ENCODE peak calls at places on chromosomes 3 and 15, in seven cellular contexts. J is psoas muscle, G is neuronal stem cell, Q is IMR-90, W is right cardiac atrium, S is endodermal cell, R is pancreas. L is an unnamed sample.

GRCh38 chr15:86333819-86334218 is 254.1 kb downstream of the AGBL1 start:
- DNase-seq in J (no peak), S (no peak), R (no peak), G (no peak), W (no peak), Q (no peak), L (no peak)

GRCh38 chr3:24111711-24112110 is 166.6 kb downstream of the NR1D2 start:
- DNase-seq in S (no peak), R (no peak), Q (no peak), J (no peak), G (no peak), W (no peak), L (no peak)

GRCh38 chr3:18469775-18470174 is 44.6 kb upstream of the SATB1 start:
- DNase-seq in W (no peak), Q (no peak), S (no peak), G (no peak), J (no peak), R (peak), L (no peak)

GRCh38 chr3:43687499-43687811 is 3.3 kb upstream of the ABHD5 start:
- DNase-seq in S (no peak), J (no peak), R (no peak), Q (no peak), W (no peak), G (no peak), L (no peak)

GRCh38 chr3:60737633-60738399 is 513.4 kb downstream of the FHIT start:
- DNase-seq in S (no peak), W (no peak), R (no peak), G (no peak), J (no peak), Q (no peak), L (no peak)

GRCh38 chr15:25800761-25801515 is 62.2 kb downstream of the ATP10A start:
- DNase-seq in R (no peak), S (no peak), J (no peak), Q (no peak), G (no peak), W (no peak), L (no peak)

GRCh38 chr15:86663304-86663703 is 583.6 kb downstream of the AGBL1 start:
- DNase-seq in J (no peak), R (no peak), G (no peak), S (no peak), W (no peak), Q (no peak), L (no peak)

GRCh38 chr3:127482216-127483004 is 108.1 kb downstream of the TPRA1 start:
- DNase-seq in Q (peak), J (no peak), S (peak), W (no peak), R (no peak), G (no peak), L (no peak)

GRCh38 chr3:65052101-65052500 is 364.3 kb upstream of the ADAMTS9 start:
- DNase-seq in S (no peak), Q (no peak), W (no peak), J (no peak), G (no peak), R (no peak), L (no peak)

GRCh38 chr15:75727851-75728715 is 15.4 kb upstream of the CSPG4 start:
- DNase-seq in S (peak), J (peak), Q (no peak), G (no peak), R (no peak), W (peak), L (peak)

GRCh38 chr15:62928996-62929350 is 113.6 kb upstream of the TPM1 start:
- DNase-seq in G (no peak), S (no peak), Q (peak), W (no peak), R (no peak), J (no peak), L (peak)

GRCh38 chr3:101972430-101973162 is 123.3 kb downstream of the NFKBIZ start:
- DNase-seq in R (no peak), S (no peak), Q (no peak), G (no peak), W (no peak), J (no peak), L (no peak)

GRCh38 chr3:75329713-75330112 is 334.4 kb upstream of the FRG2C start:
- DNase-seq in S (no peak), J (no peak), R (peak), Q (no peak), W (no peak), G (no peak), L (no peak)

GRCh38 chr3:38264307-38264706 is 1.3 kb upstream of the SLC22A13 start:
- DNase-seq in J (no peak), Q (no peak), R (no peak), W (no peak), S (no peak), G (no peak), L (no peak)

GRCh38 chr15:66649235-66649984 is 52.6 kb upstream of the SMAD6 start:
- DNase-seq in G (no peak), R (no peak), S (peak), Q (no peak), W (no peak), J (no peak), L (no peak)

GRCh38 chr3:117526485-117527079 is 817.0 kb downstream of the TUSC7 start:
- DNase-seq in G (no peak), R (peak), W (no peak), S (peak), Q (peak), J (no peak), L (peak)

GRCh38 chr3:14418670-14419250 is 16.4 kb downstream of the SLC6A6 start:
- DNase-seq in R (peak), J (no peak), Q (no peak), W (peak), G (no peak), S (peak), L (no peak)

GRCh38 chr15:64740361-64741170 is 34.8 kb downstream of the RBPMS2 start:
- DNase-seq in R (no peak), S (no peak), Q (peak), W (peak), G (no peak), J (no peak), L (peak)

GRCh38 chr3:19931767-19932188 is 2.2 kb downstream of the EFHB start:
- DNase-seq in J (no peak), S (no peak), W (no peak), G (no peak), R (no peak), Q (no peak), L (peak)

DNA sequence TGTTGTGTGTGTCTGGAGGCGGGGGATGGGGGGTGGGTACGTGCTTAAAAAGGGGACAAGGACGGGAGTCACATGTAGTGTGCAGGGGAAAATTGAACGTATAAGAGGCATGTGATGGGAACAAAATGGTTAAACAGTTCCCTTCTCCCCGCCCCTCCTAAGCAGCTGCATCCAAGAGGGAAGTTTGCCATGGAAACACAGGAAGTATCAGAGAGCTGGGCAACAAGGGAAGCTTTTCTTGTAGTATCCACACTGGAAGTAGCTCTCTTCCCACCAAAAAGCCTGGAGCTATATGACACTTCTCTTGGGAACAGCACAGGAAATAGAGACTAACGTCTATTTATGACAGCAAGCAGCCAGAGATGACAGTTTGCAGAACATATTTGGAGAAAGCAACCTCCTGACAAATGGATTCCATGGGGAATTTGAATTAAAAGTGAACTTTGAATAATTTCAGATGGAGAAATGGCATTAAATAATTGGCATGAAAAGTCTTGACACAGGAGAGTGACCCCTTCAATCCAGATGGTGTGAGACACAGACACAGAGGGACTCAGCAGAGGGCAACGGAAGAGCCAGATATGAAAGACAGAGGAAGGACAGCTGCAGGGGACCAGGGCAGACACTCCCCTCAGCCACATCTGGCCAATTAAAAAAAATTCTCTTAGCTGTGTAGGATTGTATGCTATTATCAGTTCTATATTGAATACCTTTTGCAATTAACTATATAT is 294.2 kb upstream of the TBL1XR1 start:
- DNase-seq in R (no peak), G (no peak), J (no peak), Q (peak), S (no peak), W (no peak), L (peak)
- H3K4me3 ChIP-seq in R (no peak), G (no peak), J (no peak), Q (no peak), S (no peak), W (no peak), L (no peak)

GRCh38 chr3:132553811-132554210 is 43.3 kb upstream of the ACKR4 start:
- DNase-seq in J (no peak), G (no peak), W (no peak), Q (no peak), R (no peak), S (no peak), L (no peak)

GRCh38 chr3:132549169-132549568 is 47.9 kb upstream of the ACKR4 start:
- DNase-seq in R (peak), Q (no peak), S (no peak), G (no peak), J (no peak), W (no peak), L (no peak)

GRCh38 chr3:132554437-132554836 is 42.6 kb upstream of the ACKR4 start:
- DNase-seq in W (no peak), J (no peak), S (no peak), G (no peak), Q (peak), R (peak), L (peak)

GRCh38 chr3:132549890-132550578 is 47.0 kb upstream of the ACKR4 start:
- DNase-seq in R (no peak), S (no peak), G (no peak), Q (peak), J (no peak), W (no peak), L (peak)

DNA sequence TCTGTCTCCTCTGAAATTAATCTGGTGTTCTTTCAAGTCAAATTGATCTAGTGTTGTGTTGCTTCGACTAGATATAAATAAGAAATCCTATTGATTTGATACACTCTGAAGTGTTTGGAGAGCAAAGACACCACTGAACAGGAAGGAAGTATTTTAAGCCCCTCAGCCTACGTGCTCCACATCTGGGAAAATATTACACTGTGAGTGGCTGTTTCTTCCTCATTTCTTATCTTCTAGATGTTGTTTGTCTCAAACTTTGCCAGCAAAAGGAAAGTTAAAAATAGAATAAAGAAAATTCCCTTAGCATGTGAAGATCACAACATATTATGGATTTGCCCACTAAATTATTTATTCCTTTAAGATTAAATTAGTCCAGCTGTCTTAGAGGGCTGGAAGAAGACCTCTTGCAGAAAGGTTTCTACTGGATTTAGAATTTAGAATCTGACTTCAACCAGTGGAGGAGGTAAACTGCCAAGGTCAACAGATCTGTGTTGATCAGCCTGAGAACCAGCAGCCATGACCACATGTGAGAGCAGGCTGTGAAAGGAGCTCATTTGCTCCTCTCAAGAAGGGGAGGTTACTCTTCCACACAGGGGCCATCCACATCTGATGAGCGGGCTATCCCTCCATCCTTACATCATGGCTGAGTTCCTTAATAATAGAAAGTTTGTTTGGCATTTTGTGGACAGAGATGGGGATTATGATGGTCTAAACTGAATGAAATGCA is 46.3 kb upstream of the ACKR4 start:
- DNase-seq in J (no peak), R (peak), G (no peak), W (no peak), S (no peak), Q (peak), L (peak)
- H3K4me3 ChIP-seq in J (no peak), R (no peak), G (no peak), W (no peak), S (no peak), Q (no peak), L (no peak)

GRCh38 chr3:42652251-42652610 is 1.3 kb upstream of the ZBTB47 start:
- DNase-seq in W (no peak), G (no peak), S (no peak), J (no peak), Q (no peak), R (no peak), L (no peak)

GRCh38 chr3:42653303-42653559 is 266 bp upstream of the ZBTB47 start:
- DNase-seq in Q (no peak), R (no peak), G (no peak), W (no peak), J (no peak), S (no peak), L (no peak)

GRCh38 chr3:42651248-42652091 is 2.0 kb upstream of the ZBTB47 start:
- DNase-seq in S (no peak), R (no peak), J (no peak), W (no peak), G (no peak), Q (peak), L (peak)

GRCh38 chr3:42653560-42654330 is at the start of gene ZBTB47:
- DNase-seq in J (peak), W (peak), S (peak), Q (no peak), G (no peak), R (no peak), L (no peak)

GRCh38 chr3:42652611-42653302 is 740 bp upstream of the ZBTB47 start:
- DNase-seq in Q (peak), S (peak), R (peak), J (peak), W (peak), G (no peak), L (peak)
- H3K4me3 ChIP-seq in Q (peak), S (peak), R (peak), J (peak), W (peak), G (no peak), L (peak)

DNA sequence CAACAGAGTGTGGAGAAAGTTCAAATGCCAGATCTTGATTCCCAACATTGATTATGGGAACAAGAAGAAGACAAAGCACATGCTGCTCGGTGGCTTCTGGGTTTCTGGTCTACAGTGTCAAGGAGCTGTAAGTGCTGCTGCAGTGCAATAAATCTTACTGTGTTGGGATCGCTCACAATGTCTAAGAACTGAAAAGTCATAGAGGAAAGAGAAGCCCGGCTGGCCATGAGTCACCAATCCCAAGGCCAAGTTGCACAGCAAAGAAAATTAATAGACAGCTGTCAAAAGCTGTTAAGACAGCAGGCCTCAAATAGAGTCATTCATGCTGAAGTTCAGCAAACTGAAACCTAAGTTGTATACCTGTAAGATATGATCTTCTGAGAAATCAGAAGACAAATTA is 33.2 kb upstream of the SPPL2A start:
- DNase-seq in Q (peak), G (no peak), J (peak), S (no peak), W (no peak), R (no peak), L (no peak)
- H3K4me3 ChIP-seq in Q (no peak), G (no peak), J (no peak), S (no peak), W (no peak), R (no peak), L (no peak)

DNA sequence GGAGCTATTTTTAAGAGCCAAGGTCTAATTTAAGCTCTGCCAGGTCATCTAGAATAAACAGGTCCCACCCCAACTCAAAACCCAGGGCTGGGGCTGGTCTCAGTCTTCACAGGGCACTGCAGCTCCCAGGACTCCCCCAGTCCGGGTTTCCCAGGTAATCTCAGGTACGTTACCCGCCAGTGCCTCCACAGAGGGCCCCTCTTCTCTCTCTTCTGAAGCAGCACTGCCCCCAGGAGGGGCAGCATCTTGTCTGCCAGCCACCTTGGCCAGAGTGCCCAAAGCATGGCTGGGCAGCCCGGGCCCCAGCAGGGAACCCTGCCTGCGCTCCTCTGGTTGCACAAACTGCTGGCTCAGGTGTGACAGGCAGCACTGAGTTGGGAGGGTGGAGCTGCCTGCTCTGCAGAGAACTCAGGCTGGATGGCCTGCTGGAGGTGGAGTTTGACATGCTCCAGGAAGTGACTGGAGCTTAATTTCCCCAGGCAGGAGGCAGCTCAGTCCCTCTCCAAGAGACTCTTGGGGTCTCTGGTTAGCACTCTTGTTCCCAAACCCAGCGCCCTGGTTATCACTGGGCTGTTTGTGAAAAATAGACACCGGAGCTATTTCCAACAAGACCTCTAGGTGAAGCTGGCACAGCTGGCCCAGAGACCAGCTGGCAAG is at the start of gene PLA2G4F:
- DNase-seq in W (peak), J (peak), R (peak), S (peak), Q (no peak), G (no peak), L (no peak)
- H3K4me3 ChIP-seq in W (no peak), J (peak), R (peak), S (no peak), Q (no peak), G (no peak), L (no peak)

DNA sequence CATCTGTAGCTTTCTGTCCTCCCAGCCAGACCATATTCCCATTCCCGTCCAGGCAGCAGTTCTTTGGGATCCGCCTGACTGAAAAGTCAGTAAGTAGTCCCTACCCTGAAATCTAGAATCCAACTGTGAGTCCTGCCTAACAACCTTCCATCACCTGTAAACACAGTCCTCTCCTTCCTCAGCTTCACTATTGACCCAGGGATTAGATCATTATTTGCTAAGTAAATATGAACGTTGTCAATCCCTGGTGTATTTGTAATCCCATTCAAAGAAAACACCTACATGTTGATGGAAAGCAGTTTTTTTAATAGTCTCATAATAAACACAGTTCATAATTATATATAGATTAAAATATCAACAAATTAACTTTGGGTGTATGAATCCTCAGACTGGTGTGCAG is 732 bp downstream of the SAXO2 start:
- DNase-seq in J (no peak), S (peak), G (no peak), Q (no peak), R (peak), W (no peak), L (no peak)
- H3K4me3 ChIP-seq in J (peak), S (peak), G (no peak), Q (peak), R (peak), W (peak), L (peak)

GRCh38 chr3:76438971-76439370 is 600.9 kb upstream of the ROBO2 start:
- DNase-seq in G (no peak), R (no peak), W (no peak), J (no peak), Q (peak), S (no peak), L (peak)
- H3K4me3 ChIP-seq in G (no peak), R (no peak), W (no peak), J (no peak), Q (no peak), S (no peak), L (no peak)

DNA sequence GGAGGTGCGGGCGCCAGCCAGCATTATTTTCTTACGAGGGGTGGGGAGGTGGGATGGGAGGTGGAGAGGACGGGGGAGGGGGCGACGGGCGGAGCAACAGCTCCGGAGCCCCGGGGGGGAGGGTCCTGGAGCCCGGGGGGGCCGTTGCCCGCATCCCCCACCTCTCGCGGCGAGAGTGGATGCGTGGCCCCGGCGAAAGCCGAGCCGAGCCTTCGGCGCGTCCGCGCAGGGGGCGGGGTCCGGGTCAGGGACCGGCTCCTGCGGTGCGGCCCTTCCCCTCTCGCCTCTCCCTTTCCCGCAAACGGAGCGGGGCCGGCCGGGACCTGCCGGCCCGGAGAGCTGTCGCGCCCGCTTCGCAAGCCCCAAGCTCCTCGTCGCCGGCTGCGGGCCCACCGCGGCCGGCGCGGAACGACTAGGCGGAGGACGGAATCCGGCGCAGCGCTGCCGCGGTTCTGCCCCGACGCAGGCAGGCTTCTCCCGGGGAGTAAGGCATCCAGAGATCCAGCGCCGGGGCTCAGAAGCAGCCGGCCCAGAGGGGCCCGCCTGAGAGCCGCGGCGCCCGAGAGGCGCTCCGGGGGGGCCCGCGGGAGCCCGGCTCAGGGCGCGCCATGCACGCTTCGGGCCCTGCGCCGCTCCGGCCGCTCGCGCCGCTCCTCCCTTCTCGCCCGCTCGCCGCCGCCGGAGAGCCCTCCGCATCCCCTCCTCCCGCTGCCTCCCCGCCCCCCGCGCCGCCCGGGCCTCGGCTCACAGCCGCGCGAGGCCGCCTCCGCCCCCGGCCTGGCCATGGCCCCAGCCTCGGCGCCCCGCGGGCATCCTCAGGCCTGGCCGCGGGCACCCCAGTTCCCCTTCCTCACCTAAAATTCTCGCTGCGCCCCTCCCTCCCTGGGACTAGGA is 449 bp upstream of the ADCY5 start:
- DNase-seq in W (peak), S (peak), Q (peak), J (peak), R (peak), G (peak), L (peak)
- H3K4me3 ChIP-seq in W (peak), S (peak), Q (peak), J (peak), R (peak), G (peak), L (peak)

L was measured in astrocyte of the spinal cord.